ENCODE peak calls at places on chromosomes 4 and X, in eight cellular contexts. One of them, this sample, is unnamed.

GRCh38 chrX:137565921-137566745 is at the start of gene ZIC3:
- DNase-seq in heart left ventricle: peak
- DNase-seq in astrocyte of the spinal cord: peak
- DNase-seq in left lung: peak
- DNase-seq in A549: no peak
- DNase-seq in GM13977: no peak
- DNase-seq in left ventricle myocardium inferior: peak
- DNase-seq in GM12865: no peak
- DNase-seq in this sample: peak

GRCh38 chr4:32985256-32985655 is 2265.1 kb downstream of the PCDH7 start:
- DNase-seq in GM13977: no peak
- DNase-seq in astrocyte of the spinal cord: peak
- DNase-seq in left ventricle myocardium inferior: no peak
- DNase-seq in heart left ventricle: no peak
- DNase-seq in A549: no peak
- DNase-seq in left lung: no peak
- DNase-seq in GM12865: no peak
- DNase-seq in this sample: no peak

GRCh38 chr4:187286536-187286935 is 562.9 kb upstream of the FAT1 start:
- DNase-seq in left lung: no peak
- DNase-seq in left ventricle myocardium inferior: no peak
- DNase-seq in GM13977: no peak
- DNase-seq in heart left ventricle: no peak
- DNase-seq in astrocyte of the spinal cord: no peak
- DNase-seq in A549: no peak
- DNase-seq in GM12865: no peak
- DNase-seq in this sample: no peak

GRCh38 chr4:110197421-110198398 is 705 bp downstream of the ELOVL6 start:
- DNase-seq in A549: peak
- DNase-seq in heart left ventricle: peak
- DNase-seq in astrocyte of the spinal cord: peak
- DNase-seq in left lung: peak
- DNase-seq in left ventricle myocardium inferior: peak
- DNase-seq in GM12865: peak
- DNase-seq in GM13977: peak
- DNase-seq in this sample: peak

GRCh38 chr4:60683357-60683756 is 516.8 kb upstream of the ADGRL3 start:
- DNase-seq in left lung: no peak
- DNase-seq in GM13977: no peak
- DNase-seq in left ventricle myocardium inferior: no peak
- DNase-seq in A549: no peak
- DNase-seq in heart left ventricle: no peak
- DNase-seq in GM12865: no peak
- DNase-seq in astrocyte of the spinal cord: peak
- DNase-seq in this sample: no peak

GRCh38 chr4:77618383-77619241 is 13.0 kb downstream of the CXCL13 start:
- DNase-seq in left ventricle myocardium inferior: peak
- DNase-seq in GM12865: peak
- DNase-seq in GM13977: peak
- DNase-seq in A549: peak
- DNase-seq in left lung: no peak
- DNase-seq in astrocyte of the spinal cord: peak
- DNase-seq in heart left ventricle: no peak
- DNase-seq in this sample: peak

GRCh38 chr4:118112647-118113046 is 78.4 kb downstream of the NDST3 start:
- DNase-seq in left lung: no peak
- DNase-seq in GM12865: no peak
- DNase-seq in astrocyte of the spinal cord: peak
- DNase-seq in GM13977: no peak
- DNase-seq in heart left ventricle: no peak
- DNase-seq in left ventricle myocardium inferior: no peak
- DNase-seq in A549: no peak
- DNase-seq in this sample: no peak

GRCh38 chrX:46408553-46409407 is 136.4 kb downstream of the ZNF674 start:
- DNase-seq in GM12865: peak
- DNase-seq in heart left ventricle: peak
- DNase-seq in left ventricle myocardium inferior: peak
- DNase-seq in left lung: no peak
- DNase-seq in GM13977: peak
- DNase-seq in A549: peak
- DNase-seq in astrocyte of the spinal cord: peak
- DNase-seq in this sample: peak

GRCh38 chr4:65819192-65819591 is 148.9 kb upstream of the EPHA5 start:
- DNase-seq in heart left ventricle: no peak
- DNase-seq in astrocyte of the spinal cord: no peak
- DNase-seq in GM13977: no peak
- DNase-seq in GM12865: no peak
- DNase-seq in left lung: no peak
- DNase-seq in A549: no peak
- DNase-seq in left ventricle myocardium inferior: no peak
- DNase-seq in this sample: no peak

GRCh38 chr4:8101213-8101781 is 57.3 kb downstream of the ABLIM2 start:
- DNase-seq in A549: peak
- DNase-seq in left lung: peak
- DNase-seq in astrocyte of the spinal cord: no peak
- DNase-seq in GM13977: no peak
- DNase-seq in left ventricle myocardium inferior: peak
- DNase-seq in GM12865: no peak
- DNase-seq in heart left ventricle: peak
- DNase-seq in this sample: no peak

GRCh38 chr4:68175562-68176155 is 46.0 kb upstream of the TMPRSS11F start:
- DNase-seq in astrocyte of the spinal cord: peak
- DNase-seq in A549: peak
- DNase-seq in left ventricle myocardium inferior: no peak
- DNase-seq in heart left ventricle: no peak
- DNase-seq in GM12865: peak
- DNase-seq in left lung: no peak
- DNase-seq in GM13977: peak
- DNase-seq in this sample: peak

GRCh38 chr4:37467824-37468223 is 218.4 kb downstream of the RELL1 start:
- DNase-seq in heart left ventricle: no peak
- DNase-seq in left lung: no peak
- DNase-seq in astrocyte of the spinal cord: no peak
- DNase-seq in GM13977: no peak
- DNase-seq in left ventricle myocardium inferior: no peak
- DNase-seq in A549: no peak
- DNase-seq in GM12865: no peak
- DNase-seq in this sample: no peak

GRCh38 chr4:99808260-99808857 is 8.3 kb upstream of the DAPP1 start:
- DNase-seq in GM12865: peak
- DNase-seq in A549: peak
- DNase-seq in left ventricle myocardium inferior: peak
- DNase-seq in heart left ventricle: peak
- DNase-seq in GM13977: peak
- DNase-seq in astrocyte of the spinal cord: peak
- DNase-seq in left lung: peak
- DNase-seq in this sample: peak

GRCh38 chrX:32687379-32687778 is 524.0 kb downstream of the DMD start:
- DNase-seq in heart left ventricle: no peak
- DNase-seq in GM12865: no peak
- DNase-seq in astrocyte of the spinal cord: no peak
- DNase-seq in GM13977: no peak
- DNase-seq in left ventricle myocardium inferior: no peak
- DNase-seq in left lung: no peak
- DNase-seq in A549: no peak
- DNase-seq in this sample: no peak

GRCh38 chr4:7217453-7218310 is 25.3 kb downstream of the SORCS2 start:
- DNase-seq in heart left ventricle: no peak
- DNase-seq in A549: peak
- DNase-seq in GM13977: no peak
- DNase-seq in GM12865: no peak
- DNase-seq in astrocyte of the spinal cord: no peak
- DNase-seq in left lung: peak
- DNase-seq in left ventricle myocardium inferior: no peak
- DNase-seq in this sample: no peak

GRCh38 chr4:114226178-114226577 is 246.7 kb upstream of the ARSJ start:
- DNase-seq in heart left ventricle: no peak
- DNase-seq in GM13977: no peak
- DNase-seq in A549: no peak
- DNase-seq in GM12865: no peak
- DNase-seq in astrocyte of the spinal cord: no peak
- DNase-seq in left lung: no peak
- DNase-seq in left ventricle myocardium inferior: no peak
- DNase-seq in this sample: no peak

GRCh38 chr4:68271851-68272756 is 26.6 kb upstream of the TMPRSS11B start:
- DNase-seq in left lung: no peak
- DNase-seq in GM12865: peak
- DNase-seq in left ventricle myocardium inferior: no peak
- DNase-seq in A549: peak
- DNase-seq in heart left ventricle: no peak
- DNase-seq in GM13977: peak
- DNase-seq in astrocyte of the spinal cord: peak
- DNase-seq in this sample: peak

GRCh38 chr4:77538144-77538543 is 67.5 kb upstream of the CXCL13 start:
- DNase-seq in GM12865: no peak
- DNase-seq in GM13977: no peak
- DNase-seq in astrocyte of the spinal cord: peak
- DNase-seq in left lung: no peak
- DNase-seq in A549: peak
- DNase-seq in left ventricle myocardium inferior: no peak
- DNase-seq in heart left ventricle: no peak
- DNase-seq in this sample: no peak

GRCh38 chrX:106862972-106863688 is 40.0 kb downstream of the RIPPLY1 start:
- DNase-seq in GM13977: peak
- DNase-seq in A549: peak
- DNase-seq in GM12865: peak
- DNase-seq in left lung: no peak
- DNase-seq in astrocyte of the spinal cord: no peak
- DNase-seq in left ventricle myocardium inferior: no peak
- DNase-seq in heart left ventricle: no peak
- DNase-seq in this sample: peak

GRCh38 chr4:163755013-163755412 is 260.5 kb downstream of the TMA16 start:
- DNase-seq in astrocyte of the spinal cord: peak
- DNase-seq in heart left ventricle: no peak
- DNase-seq in GM13977: peak
- DNase-seq in left lung: no peak
- DNase-seq in A549: peak
- DNase-seq in GM12865: peak
- DNase-seq in left ventricle myocardium inferior: no peak
- DNase-seq in this sample: no peak

GRCh38 chr4:2186133-2186864 is 55.6 kb downstream of the HAUS3 start:
- DNase-seq in astrocyte of the spinal cord: peak
- DNase-seq in GM13977: no peak
- DNase-seq in GM12865: peak
- DNase-seq in A549: peak
- DNase-seq in left lung: no peak
- DNase-seq in heart left ventricle: no peak
- DNase-seq in left ventricle myocardium inferior: no peak
- DNase-seq in this sample: peak
- TF ChIP-seq CTCF in astrocyte of the spinal cord: peak
- TF ChIP-seq CTCF in GM13977: peak
- TF ChIP-seq CTCF in GM12865: peak
- TF ChIP-seq CTCF in A549: peak
- TF ChIP-seq CTCF in left lung: peak
- TF ChIP-seq CTCF in heart left ventricle: no peak
- TF ChIP-seq CTCF in left ventricle myocardium inferior: peak
- TF ChIP-seq CTCF in this sample: peak

DNA sequence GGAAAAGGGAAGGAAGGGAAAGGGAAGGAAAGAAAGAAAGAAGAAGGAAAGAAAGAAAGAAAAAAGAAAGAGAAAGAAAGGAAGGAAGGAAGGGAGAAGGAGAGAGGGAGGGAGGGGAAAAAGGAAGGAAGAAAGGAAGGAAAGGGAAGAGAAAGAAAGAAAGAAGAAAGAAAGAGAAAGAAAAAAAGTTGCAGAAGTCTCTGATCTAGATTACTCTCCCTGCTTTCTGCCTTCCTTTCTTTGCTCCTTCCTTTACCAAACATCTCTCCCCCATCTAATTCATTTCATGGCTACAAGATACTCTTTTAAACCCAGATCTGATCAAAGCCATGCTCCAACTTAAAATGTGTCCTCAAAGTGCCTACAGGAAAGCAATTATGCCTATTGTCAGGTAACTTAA is 148.6 kb downstream of the KIT start:
- DNase-seq in astrocyte of the spinal cord: no peak
- DNase-seq in GM13977: no peak
- DNase-seq in heart left ventricle: no peak
- DNase-seq in left lung: no peak
- DNase-seq in GM12865: no peak
- DNase-seq in A549: no peak
- DNase-seq in left ventricle myocardium inferior: no peak
- DNase-seq in this sample: no peak
- TF ChIP-seq CTCF in astrocyte of the spinal cord: no peak
- TF ChIP-seq CTCF in GM13977: no peak
- TF ChIP-seq CTCF in heart left ventricle: no peak
- TF ChIP-seq CTCF in left lung: no peak
- TF ChIP-seq CTCF in GM12865: no peak
- TF ChIP-seq CTCF in A549: no peak
- TF ChIP-seq CTCF in left ventricle myocardium inferior: no peak
- TF ChIP-seq CTCF in this sample: no peak

GRCh38 chr4:74134500-74134852 is 23.4 kb upstream of the MTHFD2L start:
- DNase-seq in left ventricle myocardium inferior: no peak
- DNase-seq in left lung: no peak
- DNase-seq in astrocyte of the spinal cord: no peak
- DNase-seq in heart left ventricle: no peak
- DNase-seq in GM13977: no peak
- DNase-seq in A549: no peak
- DNase-seq in GM12865: no peak
- DNase-seq in this sample: no peak

GRCh38 chr4:74133786-74134499 is 24.0 kb upstream of the MTHFD2L start:
- DNase-seq in A549: peak
- DNase-seq in astrocyte of the spinal cord: peak
- DNase-seq in GM12865: peak
- DNase-seq in left lung: peak
- DNase-seq in heart left ventricle: peak
- DNase-seq in left ventricle myocardium inferior: peak
- DNase-seq in GM13977: peak
- DNase-seq in this sample: peak
- TF ChIP-seq CTCF in A549: peak
- TF ChIP-seq CTCF in astrocyte of the spinal cord: peak
- TF ChIP-seq CTCF in GM12865: peak
- TF ChIP-seq CTCF in left lung: peak
- TF ChIP-seq CTCF in heart left ventricle: peak
- TF ChIP-seq CTCF in left ventricle myocardium inferior: peak
- TF ChIP-seq CTCF in GM13977: peak
- TF ChIP-seq CTCF in this sample: peak

DNA sequence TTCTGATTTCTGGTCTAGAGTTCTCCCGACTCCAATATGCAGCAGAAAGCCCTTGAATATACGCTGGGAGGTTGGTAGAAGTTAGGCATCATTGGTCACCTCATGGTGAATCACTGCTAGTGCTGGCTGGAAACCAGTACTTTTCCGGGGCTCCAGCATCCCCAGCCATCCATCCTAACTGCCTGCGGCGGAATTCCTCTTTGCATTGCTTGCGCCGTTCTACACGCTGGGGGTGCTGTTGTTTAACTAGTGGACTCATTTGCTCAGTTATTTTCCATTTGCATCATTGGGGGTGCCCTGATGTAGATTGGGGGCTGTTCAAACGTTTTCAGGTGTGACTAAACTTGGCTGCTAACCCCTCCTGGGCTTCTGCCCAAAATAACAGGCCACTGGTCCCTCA is 23.3 kb upstream of the GPR50 start:
- DNase-seq in heart left ventricle: no peak
- DNase-seq in GM13977: no peak
- DNase-seq in GM12865: no peak
- DNase-seq in left lung: no peak
- DNase-seq in left ventricle myocardium inferior: no peak
- DNase-seq in A549: peak
- DNase-seq in astrocyte of the spinal cord: peak
- DNase-seq in this sample: peak
- TF ChIP-seq CTCF in heart left ventricle: peak
- TF ChIP-seq CTCF in GM13977: no peak
- TF ChIP-seq CTCF in GM12865: no peak
- TF ChIP-seq CTCF in left lung: no peak
- TF ChIP-seq CTCF in left ventricle myocardium inferior: peak
- TF ChIP-seq CTCF in A549: peak
- TF ChIP-seq CTCF in astrocyte of the spinal cord: peak
- TF ChIP-seq CTCF in this sample: no peak

GRCh38 chrX:23634181-23634580 is 33.1 kb upstream of the PRDX4 start:
- DNase-seq in GM12865: peak
- DNase-seq in astrocyte of the spinal cord: no peak
- DNase-seq in GM13977: no peak
- DNase-seq in heart left ventricle: no peak
- DNase-seq in left ventricle myocardium inferior: no peak
- DNase-seq in left lung: no peak
- DNase-seq in A549: peak
- DNase-seq in this sample: no peak
- TF ChIP-seq CTCF in GM12865: no peak
- TF ChIP-seq CTCF in astrocyte of the spinal cord: peak
- TF ChIP-seq CTCF in GM13977: peak
- TF ChIP-seq CTCF in heart left ventricle: no peak
- TF ChIP-seq CTCF in left ventricle myocardium inferior: no peak
- TF ChIP-seq CTCF in left lung: no peak
- TF ChIP-seq CTCF in A549: peak
- TF ChIP-seq CTCF in this sample: no peak

This sample was measured in endothelial cell.